ENCODE peak calls at places on chromosome 7, in four cellular contexts. F is HL-60, V is GM12878, C is K562. Q is an unnamed sample.

GRCh38 chr7:12646139-12646538 is 41.3 kb upstream of the ARL4A start:
- DNase-seq in F (no peak), V (no peak), C (no peak), Q (no peak)

GRCh38 chr7:99740573-99741437 is 5.8 kb upstream of the CYP3A7 start:
- DNase-seq in F (peak), V (no peak), C (no peak), Q (no peak)

GRCh38 chr7:1255083-1255816 is 22.6 kb downstream of the UNCX start:
- DNase-seq in F (no peak), V (no peak), C (no peak), Q (no peak)

GRCh38 chr7:28973591-28973990 is 15.5 kb upstream of the TRIL start:
- DNase-seq in F (no peak), V (no peak), C (no peak), Q (no peak)

GRCh38 chr7:100024020-100024619 is 8.7 kb downstream of the ZKSCAN1 start:
- DNase-seq in F (no peak), V (no peak), C (no peak), Q (no peak)

GRCh38 chr7:37365405-37365804 is 83.3 kb downstream of the ELMO1 start:
- DNase-seq in F (no peak), V (no peak), C (no peak), Q (no peak)

GRCh38 chr7:100680589-100681271 is 7.2 kb downstream of the GNB2 start:
- DNase-seq in F (no peak), V (no peak), C (no peak), Q (peak)

GRCh38 chr7:108079291-108080057 is 50.7 kb downstream of the LAMB4 start:
- DNase-seq in F (no peak), V (no peak), C (no peak), Q (no peak)

GRCh38 chr7:121873795-121874194 is 834 bp downstream of the PTPRZ1 start:
- DNase-seq in F (no peak), V (no peak), C (no peak), Q (no peak)

GRCh38 chr7:100513212-100513611 is 25.8 kb upstream of the AGFG2 start:
- DNase-seq in F (no peak), V (no peak), C (no peak), Q (no peak)

GRCh38 chr7:41762641-41763040 is 59.8 kb upstream of the INHBA start:
- DNase-seq in F (no peak), V (no peak), C (no peak), Q (no peak)

GRCh38 chr7:895451-896052 is 19.2 kb downstream of the GET4 start:
- DNase-seq in F (no peak), V (no peak), C (no peak), Q (no peak)

GRCh38 chr7:151628846-151629604 is 109.3 kb upstream of the RHEB start:
- DNase-seq in F (no peak), V (no peak), C (no peak), Q (no peak)

GRCh38 chr7:20219446-20220292 is 2.5 kb upstream of the MACC1 start:
- DNase-seq in F (peak), V (peak), C (peak), Q (no peak)

GRCh38 chr7:44796034-44796503 is 412 bp upstream of the PPIA start:
- DNase-seq in F (peak), V (no peak), C (no peak), Q (no peak)

GRCh38 chr7:157481389-157481788 is 144.6 kb downstream of the DNAJB6 start:
- DNase-seq in F (no peak), V (no peak), C (no peak), Q (no peak)

GRCh38 chr7:100486753-100487446 is 3.2 kb downstream of the NYAP1 start:
- DNase-seq in F (no peak), V (no peak), C (peak), Q (no peak)

GRCh38 chr7:99193527-99194214 is 14.2 kb downstream of the KPNA7 start:
- DNase-seq in F (no peak), V (no peak), C (no peak), Q (no peak)

GRCh38 chr7:29607889-29608288 is 44.3 kb downstream of the PRR15 start:
- DNase-seq in F (no peak), V (no peak), C (no peak), Q (no peak)

GRCh38 chr7:81014266-81014665 is 95.4 kb upstream of the SEMA3C start:
- DNase-seq in F (no peak), V (no peak), C (no peak), Q (no peak)

GRCh38 chr7:94530114-94530513 is 20.5 kb downstream of the CASD1 start:
- DNase-seq in F (no peak), V (no peak), C (no peak), Q (no peak)

GRCh38 chr7:120028636-120029035 is 244.3 kb upstream of the KCND2 start:
- DNase-seq in F (no peak), V (no peak), C (no peak), Q (no peak)

GRCh38 chr7:130149575-130150139 is 55.5 kb downstream of the TMEM209 start:
- DNase-seq in F (peak), V (no peak), C (no peak), Q (no peak)

GRCh38 chr7:18086165-18087030 is 58.8 kb upstream of the PRPS1L1 start:
- DNase-seq in F (peak), V (no peak), C (peak), Q (peak)

GRCh38 chr7:35734001-35734483 is 39.1 kb upstream of the HERPUD2 start:
- DNase-seq in F (no peak), V (no peak), C (no peak), Q (no peak)

GRCh38 chr7:44308741-44309270 is 16.6 kb downstream of the CAMK2B start:
- DNase-seq in F (no peak), V (no peak), C (peak), Q (no peak)

GRCh38 chr7:80018941-80019808 is 115.5 kb upstream of the GNAI1 start:
- DNase-seq in F (peak), V (no peak), C (peak), Q (peak)

GRCh38 chr7:135441791-135442190 is 68.1 kb downstream of the CNOT4 start:
- DNase-seq in F (no peak), V (no peak), C (no peak), Q (no peak)

GRCh38 chr7:72805526-72806494 is 22.2 kb downstream of the TYW1B start:
- DNase-seq in F (peak), V (no peak), C (peak), Q (no peak)

GRCh38 chr7:129702761-129703338 is 91.3 kb downstream of the NRF1 start:
- DNase-seq in F (no peak), V (no peak), C (no peak), Q (no peak)

DNA sequence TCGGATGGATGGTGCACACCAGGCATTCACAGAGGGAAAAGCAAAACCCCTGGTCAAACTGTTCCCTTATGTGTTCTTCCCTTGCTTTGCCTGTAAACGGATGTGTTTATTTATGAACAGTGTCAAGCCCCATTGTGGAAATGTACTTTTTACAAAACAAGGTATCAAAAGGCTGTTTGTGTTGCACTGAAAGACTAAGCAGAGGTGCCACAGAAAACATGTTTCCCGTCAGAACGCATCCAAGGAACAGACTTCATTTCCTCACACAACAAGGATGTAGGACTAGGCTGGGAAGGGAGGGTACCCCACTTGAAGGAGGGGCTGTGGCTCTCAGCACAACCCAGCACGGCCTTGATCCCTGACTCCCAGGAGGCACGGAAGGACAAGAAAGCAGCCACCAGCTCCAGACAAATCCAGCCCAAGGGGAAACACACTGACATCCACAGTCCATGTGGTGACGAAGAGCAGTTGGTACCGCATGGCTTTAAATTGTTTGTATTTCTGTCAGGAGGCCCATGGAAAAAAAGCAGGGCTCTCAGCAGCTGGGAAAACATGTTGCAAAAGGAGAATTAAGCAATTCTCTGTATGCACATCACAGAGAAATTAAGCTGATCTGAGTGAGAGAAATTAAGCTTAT is 85.6 kb downstream of the RNF216 start:
- DNase-seq in F (peak), V (no peak), C (no peak), Q (no peak)
- TF ChIP-seq SPI1 in F (no peak), V (no peak), C (no peak), Q (peak)

GRCh38 chr7:30683839-30684238 is 1.6 kb upstream of the CRHR2 start:
- DNase-seq in F (no peak), V (no peak), C (no peak), Q (no peak)

GRCh38 chr7:30681262-30682130 is 760 bp downstream of the CRHR2 start:
- DNase-seq in F (peak), V (no peak), C (no peak), Q (no peak)

GRCh38 chr7:30684351-30684750 is 2.1 kb upstream of the CRHR2 start:
- DNase-seq in F (no peak), V (no peak), C (no peak), Q (no peak)

GRCh38 chr7:30683306-30683705 is 1.1 kb upstream of the CRHR2 start:
- DNase-seq in F (no peak), V (no peak), C (no peak), Q (no peak)

DNA sequence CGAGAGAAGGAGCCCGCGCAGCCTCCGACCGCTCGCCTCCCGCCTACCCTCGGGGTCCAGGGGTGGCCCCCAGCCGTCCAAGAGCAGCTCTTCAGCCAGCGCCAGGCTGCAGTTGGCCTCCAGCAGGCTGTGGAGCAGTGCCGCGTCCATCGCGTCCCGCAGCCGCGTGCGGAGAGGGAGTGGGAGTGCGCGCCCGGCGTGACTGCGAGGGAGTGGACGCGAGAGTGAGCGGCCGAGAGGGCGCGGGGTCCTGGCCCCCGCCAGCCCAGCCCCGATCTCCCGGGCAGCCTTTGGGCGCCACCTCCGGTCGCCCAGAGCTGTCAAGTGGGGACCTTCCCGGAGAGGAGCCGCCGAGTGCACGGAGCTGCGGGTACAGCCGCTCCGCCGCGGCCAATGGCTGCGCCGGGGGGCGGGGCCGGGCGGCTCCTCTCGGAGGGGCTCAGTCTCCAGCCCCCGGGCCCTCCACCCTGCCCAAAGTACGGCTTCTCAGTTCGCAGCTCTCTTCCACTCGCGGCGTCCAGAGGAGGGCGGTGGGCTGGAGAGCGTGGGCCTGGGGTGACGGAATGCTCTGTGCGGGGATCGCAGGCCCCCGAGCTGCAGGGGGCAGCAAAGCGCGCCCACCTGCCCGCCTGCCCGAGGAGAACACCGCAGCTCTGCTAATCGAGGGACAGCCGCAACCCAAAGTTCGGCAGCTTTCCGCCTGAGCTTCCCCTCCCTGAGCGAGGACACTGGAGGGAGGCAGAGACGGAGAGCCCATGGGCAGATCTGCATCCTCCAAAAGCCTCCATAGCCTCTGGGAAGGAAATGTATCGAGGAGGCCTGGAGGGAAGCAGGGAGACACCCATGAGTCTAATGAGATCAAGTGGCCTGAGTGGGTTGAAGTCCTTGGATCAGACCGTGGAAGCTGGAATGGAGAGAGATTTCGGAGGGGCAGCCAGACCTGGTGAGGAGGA is at the start of gene CRHR2:
- DNase-seq in F (no peak), V (no peak), C (peak), Q (peak)
- TF ChIP-seq SPI1 in F (no peak), V (no peak), C (no peak), Q (no peak)

GRCh38 chr7:107037866-107038598 is 6.5 kb upstream of the PRKAR2B start:
- DNase-seq in F (no peak), V (no peak), C (peak), Q (no peak)

GRCh38 chr7:107036535-107036934 is 8.0 kb upstream of the PRKAR2B start:
- DNase-seq in F (no peak), V (no peak), C (no peak), Q (no peak)

GRCh38 chr7:107034553-107034952 is 10.0 kb upstream of the PRKAR2B start:
- DNase-seq in F (no peak), V (no peak), C (no peak), Q (no peak)

GRCh38 chr7:107032720-107033438 is 11.6 kb upstream of the PRKAR2B start:
- DNase-seq in F (no peak), V (no peak), C (no peak), Q (no peak)

DNA sequence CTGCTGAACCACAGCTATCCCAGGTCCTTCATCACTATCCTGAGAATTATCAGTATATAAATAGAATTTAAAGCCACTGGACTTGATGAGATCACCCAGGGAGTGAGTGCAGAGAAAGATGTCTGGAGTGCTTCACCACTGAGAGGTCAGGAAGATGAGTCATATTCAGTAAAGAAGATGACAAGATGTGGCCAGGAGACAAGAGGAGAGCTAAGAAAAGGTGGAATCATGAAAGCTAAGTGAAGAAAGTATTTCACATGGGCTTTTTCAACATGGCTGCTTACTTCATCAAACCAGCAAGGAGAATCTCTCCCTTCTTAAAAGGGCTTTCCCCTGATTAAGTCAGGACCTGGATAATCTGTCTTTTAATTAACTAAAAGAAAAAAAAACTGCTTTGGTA is 9.1 kb upstream of the PRKAR2B start:
- DNase-seq in F (no peak), V (no peak), C (peak), Q (no peak)
- TF ChIP-seq SPI1 in F (no peak), V (no peak), C (no peak), Q (no peak)

DNA sequence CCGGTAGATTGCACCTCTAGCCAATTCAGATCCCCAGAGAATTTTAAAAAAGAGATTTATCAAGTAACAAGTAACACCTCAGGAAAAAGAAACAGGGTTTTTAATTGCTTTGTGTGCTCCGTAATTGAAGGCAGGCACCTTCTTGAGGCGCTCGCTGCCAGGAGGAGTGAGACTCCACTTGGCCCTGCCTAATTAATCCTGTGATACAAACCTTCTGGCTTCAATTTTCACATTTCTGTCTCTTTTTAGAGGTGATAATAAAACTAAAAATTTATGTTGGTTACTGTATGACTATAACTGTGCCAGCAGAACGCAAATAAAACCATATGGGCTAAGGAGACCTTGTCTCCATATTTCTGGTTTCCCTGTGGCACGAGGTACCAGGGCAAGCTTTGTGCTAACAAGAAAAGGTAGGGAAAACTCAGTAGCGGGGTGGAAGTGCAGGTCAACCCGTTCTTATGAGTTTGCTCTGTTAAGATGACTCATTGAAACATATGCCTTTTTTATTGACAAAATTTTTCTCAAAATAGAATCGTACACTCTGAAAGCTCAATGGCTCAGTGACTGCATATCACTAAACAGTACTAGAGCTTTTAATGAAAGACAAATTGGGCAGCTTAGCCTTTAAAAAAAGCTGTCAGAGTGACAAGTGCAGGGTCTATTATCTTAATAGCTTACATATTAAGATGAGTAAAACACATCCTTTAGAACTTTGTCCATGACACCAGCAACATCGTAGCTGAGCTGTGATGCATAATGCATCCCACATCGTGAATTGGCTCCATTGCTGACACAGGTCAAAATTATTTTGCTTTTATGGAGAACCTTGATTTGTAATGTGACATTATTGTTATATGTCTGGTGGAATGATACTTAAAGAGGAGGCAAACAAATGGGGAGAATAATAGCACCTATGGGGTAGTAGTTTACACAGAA is 264.6 kb downstream of the ETV1 start:
- DNase-seq in F (no peak), V (no peak), C (no peak), Q (no peak)
- TF ChIP-seq SPI1 in F (no peak), V (no peak), C (no peak), Q (no peak)

GRCh38 chr7:131425992-131426391 is 98.3 kb downstream of the MKLN1 start:
- DNase-seq in F (no peak), V (no peak), C (no peak), Q (no peak)
- TF ChIP-seq SPI1 in F (no peak), V (no peak), C (no peak), Q (no peak)

GRCh38 chr7:40570218-40570617 is 435.4 kb downstream of the SUGCT start:
- DNase-seq in F (no peak), V (no peak), C (no peak), Q (no peak)

GRCh38 chr7:40569326-40569725 is 434.5 kb downstream of the SUGCT start:
- DNase-seq in F (no peak), V (no peak), C (no peak), Q (no peak)

GRCh38 chr7:40566879-40567278 is 432.1 kb downstream of the SUGCT start:
- DNase-seq in F (no peak), V (no peak), C (no peak), Q (no peak)

GRCh38 chr7:40572810-40573470 is 438.1 kb downstream of the SUGCT start:
- DNase-seq in F (no peak), V (no peak), C (no peak), Q (no peak)

GRCh38 chr7:40571796-40572195 is 437.0 kb downstream of the SUGCT start:
- DNase-seq in F (no peak), V (no peak), C (no peak), Q (no peak)
- TF ChIP-seq SPI1 in F (no peak), V (no peak), C (no peak), Q (no peak)

GRCh38 chr7:68309271-68309670 is 1289.0 kb upstream of the AUTS2 start:
- DNase-seq in F (no peak), V (no peak), C (no peak), Q (no peak)
- TF ChIP-seq SPI1 in F (no peak), V (no peak), C (no peak), Q (no peak)

DNA sequence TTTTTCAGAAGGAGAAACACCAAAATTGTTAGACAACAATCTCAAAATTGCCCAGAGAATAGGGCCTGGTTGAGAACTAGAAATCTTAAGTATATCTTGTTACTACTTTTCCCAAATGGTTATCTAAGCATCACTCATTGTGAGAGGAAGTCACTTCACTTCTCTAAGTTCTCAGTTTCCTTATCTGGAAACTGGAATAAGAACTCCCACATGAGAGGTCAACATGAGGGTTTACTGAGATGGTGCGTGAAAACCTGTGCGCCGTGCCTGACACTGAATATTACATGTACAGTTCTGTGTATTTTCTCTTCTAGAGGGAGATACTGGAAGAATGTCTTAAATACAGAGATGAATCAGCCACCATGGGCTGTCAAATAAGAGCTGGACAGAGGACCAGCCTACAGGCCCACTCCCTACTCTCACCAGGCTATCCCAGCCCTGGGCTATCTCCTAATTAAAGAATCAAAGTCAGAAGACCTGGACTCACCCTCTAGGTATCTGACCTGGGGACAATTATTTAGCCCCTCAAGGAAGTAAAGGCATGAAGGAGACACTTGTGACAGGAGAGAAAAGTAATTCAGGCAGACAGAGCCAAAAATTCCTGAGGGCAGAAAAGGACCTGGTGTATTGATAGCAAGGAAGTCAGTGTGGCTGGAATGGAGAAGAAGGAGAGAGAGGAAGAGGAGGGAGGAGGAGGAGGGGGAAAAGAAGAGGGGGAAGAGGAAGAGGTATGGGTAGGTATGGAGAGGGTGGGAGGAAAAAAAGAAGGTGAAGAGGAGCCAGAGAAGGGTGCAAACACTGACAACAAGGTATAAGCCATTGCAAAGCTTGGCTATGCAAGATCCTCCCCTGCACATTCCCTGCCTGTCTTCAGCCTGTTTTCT is 44.9 kb downstream of the CCDC71L start:
- DNase-seq in F (no peak), V (no peak), C (no peak), Q (no peak)
- TF ChIP-seq SPI1 in F (no peak), V (no peak), C (peak), Q (no peak)